ENCODE peak calls at places on chromosomes 6 and 20, in six cellular contexts. K is K562, S is astrocyte, Y is GM23248, E is neural progenitor cell, F is PC-3. C is an unnamed sample.

GRCh38 chr6:31110825-31111582 is 1.4 kb downstream of the C6orf15 start:
- DNase-seq in K (no peak), S (no peak), Y (no peak), E (peak; percentile 40), F (no peak), C (no peak)

GRCh38 chr6:132130530-132131298 is 179.5 kb upstream of the CCN2 start:
- DNase-seq in K (no peak), S (peak; percentile 84), Y (peak; percentile 77), E (no peak), F (no peak), C (peak; percentile 85)

GRCh38 chr20:39778431-39778830 is 816.3 kb downstream of the DHX35 start:
- DNase-seq in K (no peak), S (no peak), Y (no peak), E (no peak), F (no peak), C (no peak)

GRCh38 chr20:41415191-41415590 is 48.6 kb upstream of the EMILIN3 start:
- DNase-seq in K (no peak), S (no peak), Y (no peak), E (no peak), F (no peak), C (no peak)

GRCh38 chr20:17834804-17835203 is 133.8 kb downstream of the SNX5 start:
- DNase-seq in K (no peak), S (no peak), Y (peak; percentile 22), E (no peak), F (peak; percentile 26), C (no peak)

GRCh38 chr20:19889011-19889953 is 127.9 kb upstream of the NAA20 start:
- DNase-seq in K (no peak), S (peak; percentile 91), Y (peak; percentile 81), E (no peak), F (peak; percentile 52), C (peak; percentile 91)

GRCh38 chr6:147080215-147080614 is 124.0 kb upstream of the STXBP5 start:
- DNase-seq in K (no peak), S (no peak), Y (no peak), E (no peak), F (no peak), C (no peak)

GRCh38 chr20:48131581-48131980 is 346.3 kb upstream of the SULF2 start:
- DNase-seq in K (no peak), S (peak; percentile 90), Y (no peak), E (no peak), F (no peak), C (peak; percentile 92)

GRCh38 chr20:32465092-32465900 is 107.2 kb downstream of the ASXL1 start:
- DNase-seq in K (no peak), S (peak; percentile 81), Y (peak; percentile 40), E (no peak), F (no peak), C (peak; percentile 87)

DNA sequence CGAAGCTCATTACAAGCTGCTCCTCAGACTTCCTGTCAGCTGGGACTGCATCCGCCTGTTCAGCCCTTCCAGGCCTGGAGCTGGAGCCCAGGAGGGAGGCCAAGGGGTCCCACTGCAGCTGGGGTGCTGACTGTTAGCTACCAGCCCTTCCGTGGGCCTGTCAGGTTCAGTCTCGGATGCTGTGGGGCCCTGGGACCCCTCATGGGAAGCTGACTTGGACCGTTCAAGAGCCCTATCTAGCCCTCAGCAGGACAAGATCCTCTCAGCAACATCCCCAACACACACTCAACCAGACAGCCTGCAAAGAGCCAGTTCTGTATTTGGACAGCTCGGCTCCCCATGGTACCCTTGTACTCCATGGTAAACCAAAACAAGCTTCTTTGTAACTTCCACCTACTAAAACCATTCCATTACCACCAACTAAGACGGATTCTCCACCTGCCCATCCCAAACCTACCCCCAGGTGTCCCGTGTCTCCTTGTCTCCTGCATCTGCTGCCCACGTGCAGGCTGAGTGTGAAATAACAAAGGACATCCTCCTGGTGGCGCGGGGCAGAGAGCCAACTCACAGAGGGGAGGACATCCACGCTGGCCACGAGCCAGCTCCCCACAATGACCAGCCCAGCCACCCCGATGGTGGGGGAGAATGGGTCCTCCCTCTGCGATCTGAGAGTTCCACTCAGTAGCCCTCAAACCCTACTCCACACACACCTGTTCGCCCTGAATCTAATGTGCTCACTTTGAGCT is 111.2 kb downstream of the TAF4 start:
- DNase-seq in K (no peak), S (no peak), Y (no peak), E (no peak), F (no peak), C (no peak)
- H3K79me2 ChIP-seq in K (no peaks in the 10 kb centered on the region), S (no peaks in the 10 kb centered on the region), Y (no peaks in the 10 kb centered on the region), E (no peaks in the 10 kb centered on the region), F (no peaks in the 10 kb centered on the region), C (no peaks in the 10 kb centered on the region)

GRCh38 chr6:149451361-149452061 is 33.3 kb downstream of the ZC3H12D start:
- DNase-seq in K (no peak), S (no peak), Y (peak; percentile 72), E (peak; percentile 37), F (no peak), C (peak; percentile 34)
- TF ChIP-seq EZH2 in K (no peak), S (no peak), Y (no peak), E (peak; percentile 85), F (no peak), C (no peak)

GRCh38 chr6:13810688-13811446 is 3.5 kb downstream of the MCUR1 start:
- DNase-seq in K (no peak), S (no peak), Y (peak; percentile 51), E (no peak), F (no peak), C (peak; percentile 14)

GRCh38 chr6:13813011-13813410 is 1.3 kb downstream of the MCUR1 start:
- DNase-seq in K (no peak), S (no peak), Y (peak; percentile 22), E (no peak), F (peak; percentile 20), C (no peak)

GRCh38 chr6:13811627-13812358 is 2.6 kb downstream of the MCUR1 start:
- DNase-seq in K (no peak), S (no peak), Y (no peak), E (no peak), F (no peak), C (no peak)

GRCh38 chr6:13813621-13814175 is 659 bp downstream of the MCUR1 start:
- DNase-seq in K (peak; percentile 81), S (peak; percentile 64), Y (peak; percentile 75), E (peak; percentile 95), F (peak; percentile 69), C (peak; percentile 76)

DNA sequence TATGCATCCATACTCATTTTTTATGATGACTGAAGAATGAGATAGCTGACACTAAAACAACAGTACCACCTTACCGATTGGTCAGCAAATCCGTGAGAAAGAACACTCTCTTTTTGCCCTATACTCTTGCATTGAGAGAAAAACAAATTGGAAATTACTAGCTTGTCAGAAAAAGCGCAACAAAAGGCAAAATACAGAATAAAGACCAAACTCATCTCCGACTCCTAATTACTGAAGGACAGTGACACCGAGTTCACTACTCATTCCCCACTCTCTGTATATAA is 2.1 kb downstream of the MCUR1 start:
- DNase-seq in K (no peak), S (no peak), Y (no peak), E (no peak), F (no peak), C (no peak)
- H3K79me2 ChIP-seq in K (peaks cover 57% of the 10 kb centered on the region), S (peaks cover 48% of the 10 kb centered on the region), Y (peaks cover 62% of the 10 kb centered on the region), E (peaks cover 62% of the 10 kb centered on the region), F (peaks cover 59% of the 10 kb centered on the region), C (peaks cover 22% of the 10 kb centered on the region)

DNA sequence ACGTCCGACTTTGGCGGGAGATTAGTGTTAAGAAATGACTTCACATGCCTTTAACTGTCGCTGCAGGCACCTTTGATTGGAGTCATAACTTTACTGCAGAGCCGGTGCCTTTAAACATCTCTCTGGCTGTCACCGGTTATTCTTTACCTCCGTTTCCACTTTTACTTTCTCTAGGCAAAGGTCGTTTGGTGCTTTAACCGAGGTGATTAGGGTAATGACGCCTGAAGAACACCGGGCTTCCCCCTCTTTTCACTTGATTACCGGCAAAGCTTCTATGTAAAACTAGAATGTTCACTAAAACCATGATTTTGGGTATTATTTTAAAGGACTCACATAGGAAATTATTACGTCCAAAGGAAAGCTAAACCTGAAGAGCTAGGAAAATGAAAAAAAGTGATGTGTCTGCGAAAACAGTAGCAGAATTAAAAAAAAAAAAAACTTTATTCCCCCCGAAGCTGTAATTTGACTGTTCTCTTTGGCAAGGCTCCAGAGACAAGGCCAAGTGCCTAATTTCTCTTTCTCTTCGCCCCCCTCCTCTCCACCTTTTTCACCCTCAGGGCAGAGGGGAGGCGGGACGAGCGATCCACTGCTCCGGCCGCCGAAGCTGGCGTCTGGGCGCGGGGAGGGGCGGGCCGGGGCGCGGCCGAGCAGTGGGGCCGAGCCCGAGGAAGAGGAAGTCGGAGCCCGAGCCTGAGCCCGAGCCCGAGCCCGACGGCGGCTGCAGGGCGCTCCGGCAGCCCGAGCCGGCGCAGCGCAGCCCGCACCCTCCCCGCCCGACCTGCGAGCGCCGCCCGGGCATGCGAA is at the start of gene PLEKHG1:
- DNase-seq in K (peak; percentile 51), S (peak; percentile 32), Y (peak; percentile 71), E (peak; percentile 87), F (peak; percentile 62), C (peak; percentile 64)
- TF ChIP-seq EZH2 in K (no peak), S (no peak), Y (peak; percentile 69), E (peak; percentile 65), F (no peak), C (no peak)

DNA sequence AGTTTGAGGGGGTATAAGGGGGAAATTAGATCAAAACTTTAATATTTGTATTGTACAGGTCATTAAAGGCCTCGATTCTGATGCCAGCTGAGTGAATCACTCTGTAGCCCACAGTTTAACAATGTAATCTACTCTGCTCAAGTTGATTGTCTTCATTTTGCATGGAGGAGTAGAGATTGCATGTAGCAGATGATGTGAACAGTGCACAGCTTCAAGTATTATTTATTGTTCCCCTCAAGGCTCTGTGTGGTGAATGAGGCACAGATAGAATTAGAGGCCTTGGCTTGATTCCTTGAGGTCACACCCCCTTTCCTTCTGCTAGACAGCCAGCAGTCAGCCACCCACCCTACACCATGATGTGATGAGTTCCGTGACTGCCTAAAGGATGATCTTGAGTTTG is 38.1 kb downstream of the TXLNB start:
- DNase-seq in K (no peak), S (no peak), Y (peak; percentile 5), E (no peak), F (no peak), C (no peak)
- H3K79me2 ChIP-seq in K (no peaks in the 10 kb centered on the region), S (no peaks in the 10 kb centered on the region), Y (no peaks in the 10 kb centered on the region), E (no peaks in the 10 kb centered on the region), F (no peaks in the 10 kb centered on the region), C (no peaks in the 10 kb centered on the region)

GRCh38 chr20:62685781-62686555 is 22.7 kb upstream of the NTSR1 start:
- DNase-seq in K (peak; percentile 81), S (no peak), Y (no peak), E (peak; percentile 61), F (peak; percentile 49), C (no peak)
- TF ChIP-seq EZH2 in K (no peak), S (peak; percentile 69), Y (no peak), E (no peak), F (no peak), C (peak; percentile 62)

GRCh38 chr6:143694560-143694959 is 16.8 kb downstream of the PHACTR2 start:
- DNase-seq in K (no peak), S (peak; percentile 39), Y (no peak), E (no peak), F (peak; percentile 61), C (no peak)
- H3K79me2 ChIP-seq in K (peaks cover 3% of the 10 kb centered on the region), S (peaks cover 58% of the 10 kb centered on the region), Y (peaks cover 92% of the 10 kb centered on the region), E (peaks cover 89% of the 10 kb centered on the region), F (peaks cover 15% of the 10 kb centered on the region), C (peaks cover 12% of the 10 kb centered on the region)

C was measured in fibroblast of lung.